ENCODE peak calls at places on chromosome 6, in eight cellular contexts. X is NCI-H2081, K is NCI-H1105, R is A549, T is prostate gland, Q is tibial artery, P is keratinocyte, A is C1 segment of cervical spinal cord. V is an unnamed sample.
A peak's percentile ranks its signal among the peaks of the same experiment; 100 is the strongest.

GRCh38 chr6:71466362-71466761 is 177.8 kb downstream of the OGFRL1 start:
- DNase-seq in A (no peak), X (no peak), Q (no peak), R (no peak), P (no peak), K (no peak), T (no peak), V (no peak)

GRCh38 chr6:1758076-1758679 is 148.5 kb downstream of the FOXC1 start:
- DNase-seq in R (no peak), T (no peak), K (no peak), X (no peak), A (no peak), Q (no peak), P (no peak), V (no peak)

GRCh38 chr6:140078552-140079126 is 704.2 kb upstream of the CITED2 start:
- DNase-seq in T (no peak), X (no peak), R (no peak), A (no peak), P (no peak), K (no peak), Q (no peak), V (no peak)

GRCh38 chr6:36933102-36933501 is 21.4 kb upstream of the PI16 start:
- DNase-seq in X (no peak), R (no peak), A (no peak), P (no peak), K (no peak), Q (no peak), T (no peak), V (no peak)

GRCh38 chr6:143270026-143270425 is 180.5 kb downstream of the ADAT2 start:
- DNase-seq in Q (no peak), X (no peak), T (no peak), K (no peak), R (no peak), A (no peak), P (no peak), V (no peak)

GRCh38 chr6:317068-317451 is 24.8 kb downstream of the DUSP22 start:
- DNase-seq in P (no peak), K (no peak), A (no peak), X (no peak), Q (no peak), T (no peak), R (no peak), V (no peak)

GRCh38 chr6:56849876-56850275 is 105.0 kb upstream of the BEND6 start:
- DNase-seq in A (peak; percentile 38), X (no peak), R (no peak), K (no peak), P (no peak), T (no peak), Q (no peak), V (no peak)

GRCh38 chr6:20879526-20879925 is 345.3 kb downstream of the CDKAL1 start:
- DNase-seq in R (no peak), K (no peak), A (no peak), T (no peak), Q (no peak), P (no peak), X (no peak), V (no peak)

GRCh38 chr6:151413372-151414145 is 22.2 kb upstream of the ZBTB2 start:
- DNase-seq in Q (no peak), T (no peak), A (no peak), K (no peak), P (no peak), R (no peak), X (no peak), V (no peak)

GRCh38 chr6:138999949-139000725 is 12.1 kb upstream of the REPS1 start:
- DNase-seq in P (no peak), X (no peak), R (no peak), Q (no peak), T (no peak), K (peak; percentile 69), A (no peak), V (no peak)

GRCh38 chr6:44627091-44627878 is 239.8 kb downstream of the CDC5L start:
- DNase-seq in Q (peak; percentile 66), X (no peak), P (no peak), K (no peak), A (no peak), R (no peak), T (no peak), V (peak; percentile 35)

GRCh38 chr6:4359108-4359710 is 223.8 kb upstream of the ECI2 start:
- DNase-seq in X (no peak), Q (no peak), T (no peak), R (peak; percentile 21), P (no peak), K (no peak), A (no peak), V (peak; percentile 2)

V was measured in HT-29.